ENCODE peak calls at places on chromosomes 12 and 14, in six cellular contexts. I is fibroblast of the aortic adventitia, E is astrocyte of the cerebellum, L is brain microvascular endothelial cell, C is Peyer's patch, A is stomach. Q is an unnamed sample.

GRCh38 chr12:15842106-15842505 is 40.1 kb upstream of the STRAP start:
- DNase-seq in I (peak), E (peak), L (peak), A (no peak), C (no peak), Q (no peak)

GRCh38 chr12:109016978-109017377 is 3.9 kb downstream of the SVOP start:
- DNase-seq in C (no peak), L (no peak), A (no peak), E (no peak), I (no peak), Q (no peak)

GRCh38 chr14:94485944-94486841 is 10.2 kb upstream of the SERPINA9 start:
- DNase-seq in I (peak), E (peak), L (peak), A (peak), C (no peak), Q (peak)

GRCh38 chr12:2540535-2540941 is 254.2 kb upstream of the FKBP4 start:
- DNase-seq in A (no peak), L (no peak), E (no peak), C (no peak), I (no peak), Q (no peak)

GRCh38 chr12:13241833-13242232 is 45.3 kb downstream of the EMP1 start:
- DNase-seq in E (no peak), I (no peak), L (no peak), A (peak), C (no peak), Q (no peak)

GRCh38 chr12:12466157-12466556 is 96.5 kb downstream of the DUSP16 start:
- DNase-seq in A (no peak), L (no peak), I (no peak), C (peak), E (no peak), Q (no peak)

GRCh38 chr12:111462134-111462821 is 56.6 kb downstream of the SH2B3 start:
- DNase-seq in I (peak), L (no peak), C (no peak), A (no peak), E (no peak), Q (peak)

GRCh38 chr12:68231229-68231628 is 5.6 kb upstream of the IL26 start:
- DNase-seq in E (no peak), I (no peak), L (no peak), C (no peak), A (no peak), Q (no peak)

GRCh38 chr14:105641075-105641937 is 114.9 kb downstream of the TMEM121 start:
- DNase-seq in I (no peak), E (no peak), L (no peak), A (no peak), C (no peak), Q (no peak)

GRCh38 chr14:64768401-64769095 is 64.3 kb downstream of the PLEKHG3 start:
- DNase-seq in A (no peak), E (no peak), I (no peak), L (no peak), C (no peak), Q (no peak)

GRCh38 chr12:53867216-53868012 is 71.2 kb upstream of the HOXC13 start:
- DNase-seq in E (no peak), C (no peak), A (no peak), L (no peak), I (no peak), Q (no peak)

GRCh38 chr14:54549862-54550261 is 17.1 kb upstream of the SAMD4A start:
- DNase-seq in I (peak), C (no peak), L (no peak), E (no peak), A (no peak), Q (no peak)

GRCh38 chr14:95123895-95124579 is 33.3 kb downstream of the DICER1 start:
- DNase-seq in C (no peak), A (no peak), I (no peak), E (no peak), L (no peak), Q (no peak)

GRCh38 chr12:65495233-65495632 is 216.8 kb downstream of the MSRB3 start:
- DNase-seq in E (peak), A (no peak), L (peak), I (peak), C (no peak), Q (peak)

GRCh38 chr12:77734489-77734888 is 96.2 kb upstream of the NAV3 start:
- DNase-seq in C (no peak), E (no peak), L (no peak), I (peak), A (no peak), Q (no peak)

GRCh38 chr12:80745851-80746250 is 29.1 kb downstream of the MYF5 start:
- DNase-seq in A (no peak), E (no peak), C (no peak), L (no peak), I (peak), Q (no peak)

GRCh38 chr14:69321601-69322330 is 61.8 kb downstream of the GALNT16 start:
- DNase-seq in E (no peak), A (no peak), C (no peak), I (peak), L (no peak), Q (no peak)

GRCh38 chr12:1044697-1045096 is 53.7 kb downstream of the ERC1 start:
- DNase-seq in C (no peak), I (peak), L (no peak), A (no peak), E (peak), Q (no peak)

GRCh38 chr14:73973497-73973896 is 23.4 kb downstream of the COQ6 start:
- DNase-seq in C (no peak), L (no peak), A (no peak), I (no peak), E (no peak), Q (no peak)

GRCh38 chr12:12736759-12737676 is 19.9 kb downstream of the CDKN1B start:
- DNase-seq in I (peak), L (no peak), C (peak), A (no peak), E (no peak), Q (no peak)

GRCh38 chr14:64196668-64197411 is 97.3 kb downstream of the ESR2 start:
- DNase-seq in E (no peak), A (peak), C (peak), L (peak), I (peak), Q (no peak)

GRCh38 chr12:19412844-19413243 is 26.4 kb upstream of the AEBP2 start:
- DNase-seq in I (peak), C (no peak), E (no peak), A (no peak), L (no peak), Q (no peak)

GRCh38 chr14:105087308-105087962 is 22.2 kb upstream of the GPR132 start:
- DNase-seq in C (peak), L (peak), I (peak), A (peak), E (no peak), Q (no peak)

GRCh38 chr12:58818546-58818945 is 101.8 kb downstream of the LRIG3 start:
- DNase-seq in L (no peak), C (no peak), A (no peak), I (no peak), E (no peak), Q (no peak)

GRCh38 chr14:95227279-95227860 is 70.0 kb upstream of the DICER1 start:
- DNase-seq in L (peak), C (no peak), A (peak), E (peak), I (no peak), Q (no peak)

GRCh38 chr12:122813310-122813713 is 21.9 kb upstream of the HIP1R start:
- DNase-seq in I (no peak), A (no peak), L (no peak), C (peak), E (no peak), Q (no peak)

GRCh38 chr12:129200576-129200975 is 347.3 kb downstream of the GLT1D1 start:
- DNase-seq in I (no peak), L (no peak), A (no peak), C (no peak), E (no peak), Q (no peak)

GRCh38 chr14:60250318-60251035 is 1.5 kb downstream of the PPM1A start:
- DNase-seq in E (no peak), L (no peak), A (no peak), C (no peak), I (peak), Q (no peak)

GRCh38 chr12:48473061-48473460 is 702 bp downstream of the ANP32D start:
- DNase-seq in C (no peak), I (no peak), E (no peak), L (no peak), A (no peak), Q (no peak)

GRCh38 chr12:53972152-53972702 is 699 bp upstream of the HOXC11 start:
- DNase-seq in A (no peak), E (no peak), L (no peak), I (no peak), C (no peak), Q (no peak)

GRCh38 chr12:59808317-59808910 is 212.6 kb downstream of the SLC16A7 start:
- DNase-seq in L (no peak), I (peak), A (no peak), E (peak), C (no peak), Q (no peak)

GRCh38 chr14:34649344-34649743 is 19.4 kb upstream of the SNX6 start:
- DNase-seq in C (no peak), E (peak), A (no peak), I (peak), L (peak), Q (peak)

GRCh38 chr12:105482976-105483375 is 152.5 kb downstream of the C12orf75 start:
- DNase-seq in L (no peak), I (no peak), E (no peak), A (no peak), C (no peak), Q (no peak)

GRCh38 chr12:93192878-93193277 is 184.8 kb upstream of the NUDT4 start:
- DNase-seq in C (no peak), E (no peak), L (no peak), A (no peak), I (no peak), Q (no peak)

GRCh38 chr12:14928946-14929345 is 9.4 kb downstream of the ERP27 start:
- DNase-seq in C (no peak), I (no peak), A (no peak), L (no peak), E (no peak), Q (no peak)

GRCh38 chr14:52112336-52113018 is 43.6 kb upstream of the NID2 start:
- DNase-seq in L (peak), A (no peak), I (peak), E (no peak), C (no peak), Q (no peak)

GRCh38 chr12:27566159-27566558 is 42.2 kb downstream of the PPFIBP1 start:
- DNase-seq in A (no peak), I (no peak), E (no peak), L (no peak), C (no peak), Q (no peak)

GRCh38 chr14:97219356-97220017 is 422.3 kb downstream of the VRK1 start:
- DNase-seq in L (no peak), A (no peak), C (no peak), I (no peak), E (no peak), Q (no peak)

GRCh38 chr12:44000309-44000952 is 164.6 kb downstream of the TMEM117 start:
- DNase-seq in C (no peak), E (no peak), L (peak), A (no peak), I (peak), Q (peak)

GRCh38 chr14:92058006-92058917 is 18.4 kb upstream of the TRIP11 start:
- DNase-seq in C (no peak), L (no peak), E (no peak), I (no peak), A (no peak), Q (no peak)

GRCh38 chr12:6627598-6627997 is 8.2 kb downstream of the LPAR5 start:
- DNase-seq in E (no peak), L (no peak), I (no peak), A (no peak), C (peak), Q (no peak)
- H3K4me3 ChIP-seq in E (no peak), L (no peak), I (no peak), A (peak), C (no peak), Q (no peak)

GRCh38 chr14:86788229-86788628 is 1204.8 kb downstream of the GALC start:
- DNase-seq in I (peak), C (no peak), A (no peak), E (no peak), L (no peak), Q (no peak)

GRCh38 chr14:86794689-86795088 is 1198.3 kb downstream of the GALC start:
- DNase-seq in C (no peak), I (no peak), E (no peak), A (no peak), L (no peak), Q (no peak)

GRCh38 chr14:86796221-86797074 is 1196.5 kb downstream of the GALC start:
- DNase-seq in C (no peak), L (no peak), E (no peak), A (no peak), I (peak), Q (no peak)

GRCh38 chr14:86787782-86788181 is 1205.2 kb downstream of the GALC start:
- DNase-seq in L (no peak), I (peak), E (no peak), A (no peak), C (no peak), Q (no peak)

DNA sequence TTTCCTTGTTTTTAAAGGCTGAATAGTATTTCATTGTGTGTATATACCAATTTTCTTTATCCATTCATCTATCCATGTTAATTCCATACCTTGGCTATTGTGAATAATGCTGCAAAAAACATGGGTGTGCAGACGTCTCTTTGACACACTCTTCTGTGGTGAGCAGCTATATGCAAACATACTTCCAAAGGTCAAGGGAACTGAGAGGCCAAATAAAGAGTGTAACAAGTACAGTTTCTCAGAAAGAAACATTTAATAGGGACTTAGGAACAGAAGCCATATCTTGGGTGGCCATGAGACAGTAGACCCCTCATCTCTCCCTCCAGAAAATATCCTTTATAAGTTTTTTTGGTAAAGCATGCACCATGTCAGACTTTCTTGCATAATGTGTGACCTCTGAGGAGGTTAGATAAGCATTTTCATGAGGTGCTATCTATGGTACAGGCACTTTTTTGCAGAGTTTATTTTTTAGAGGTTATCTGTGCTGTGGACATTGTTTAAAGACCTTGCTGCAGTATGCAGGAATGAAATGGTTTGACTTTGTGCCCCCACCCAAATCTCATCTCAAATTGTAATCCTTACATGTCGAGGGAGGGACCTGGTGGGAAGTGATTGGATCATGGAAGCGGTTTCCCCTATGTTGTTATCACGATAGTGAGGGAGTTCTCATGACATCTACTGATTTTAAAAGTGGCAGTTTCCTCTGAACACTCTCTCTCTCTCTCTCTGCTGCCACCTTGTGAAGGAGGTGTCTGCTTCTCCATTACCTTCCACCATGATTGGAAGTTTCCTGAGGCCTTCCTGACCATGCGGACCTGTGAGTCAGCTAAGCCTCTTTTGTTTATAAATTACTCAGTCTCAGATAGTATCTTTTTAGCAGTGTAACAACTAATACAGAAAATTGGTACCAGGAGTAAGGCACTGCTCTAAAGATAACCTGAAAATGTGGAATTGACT is 1202.3 kb downstream of the GALC start:
- DNase-seq in E (no peak), A (no peak), L (no peak), C (no peak), I (no peak), Q (no peak)
- TF ChIP-seq CTCF in E (no peak), A (no peak), L (no peak), C (no peak), I (no peak), Q (no peak)

DNA sequence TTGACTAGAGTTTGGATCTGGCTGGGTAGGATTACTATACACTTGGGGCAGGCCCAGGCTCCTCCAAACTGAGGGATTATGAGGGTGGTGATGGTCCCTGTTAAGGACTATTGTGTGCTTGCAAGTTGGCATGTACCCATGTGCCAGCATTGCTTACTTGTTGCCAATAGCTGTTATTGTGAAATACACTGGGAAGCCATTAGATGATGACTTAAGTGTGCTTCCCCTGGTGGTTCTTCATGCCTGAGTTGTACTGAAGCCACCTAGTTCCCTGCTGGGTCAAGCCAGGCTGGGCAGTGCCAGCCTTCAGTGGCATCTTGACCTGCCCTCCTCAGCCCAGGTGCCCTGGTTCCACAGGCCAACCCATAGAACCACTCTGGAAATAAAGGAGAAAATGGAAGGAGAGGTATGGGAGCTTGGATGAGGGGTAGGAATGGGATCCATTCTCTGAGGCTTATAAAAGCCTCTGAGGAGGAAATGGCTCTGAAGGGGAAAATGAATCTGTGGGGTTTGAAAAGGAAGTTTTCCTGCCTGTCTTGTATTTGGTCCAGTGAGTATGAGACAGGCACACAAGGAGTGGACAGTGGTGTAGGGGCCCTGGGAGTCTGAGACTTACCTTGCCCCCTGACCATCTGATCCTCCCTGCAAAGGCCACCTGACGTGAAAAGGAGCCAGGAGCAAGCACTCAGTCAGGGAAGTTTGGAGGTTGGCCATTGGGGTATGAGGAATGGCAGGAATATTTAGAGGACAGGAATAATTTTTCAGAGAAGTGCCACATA is 724 bp downstream of the LTB4R start:
- DNase-seq in L (no peak), E (no peak), C (no peak), I (peak), A (no peak), Q (no peak)
- H3K4me3 ChIP-seq in L (no peak), E (no peak), C (peak), I (no peak), A (peak), Q (no peak)

GRCh38 chr14:50260072-50260471 is 28.7 kb upstream of the SOS2 start:
- DNase-seq in C (no peak), A (no peak), L (no peak), E (no peak), I (no peak), Q (no peak)

GRCh38 chr14:50263321-50263720 is 31.9 kb upstream of the SOS2 start:
- DNase-seq in A (no peak), I (no peak), E (no peak), L (no peak), C (no peak), Q (no peak)

GRCh38 chr14:50257728-50258127 is 26.4 kb upstream of the SOS2 start:
- DNase-seq in L (no peak), A (no peak), E (no peak), I (peak), C (no peak), Q (no peak)

GRCh38 chr14:50262865-50263264 is 31.5 kb upstream of the SOS2 start:
- DNase-seq in L (no peak), E (no peak), A (no peak), C (no peak), I (no peak), Q (no peak)

GRCh38 chr14:50260511-50260910 is 29.1 kb upstream of the SOS2 start:
- DNase-seq in A (no peak), E (peak), C (no peak), I (peak), L (peak), Q (peak)
- TF ChIP-seq CTCF in A (no peak), E (peak), C (peak), I (peak), L (peak), Q (peak)

GRCh38 chr12:52147367-52147972 is 44.3 kb downstream of the KRT80 start:
- DNase-seq in C (peak), I (peak), L (peak), E (peak), A (peak), Q (peak)
- H3K4me3 ChIP-seq in C (no peak), I (no peak), L (no peak), E (no peak), A (no peak), Q (no peak)

DNA sequence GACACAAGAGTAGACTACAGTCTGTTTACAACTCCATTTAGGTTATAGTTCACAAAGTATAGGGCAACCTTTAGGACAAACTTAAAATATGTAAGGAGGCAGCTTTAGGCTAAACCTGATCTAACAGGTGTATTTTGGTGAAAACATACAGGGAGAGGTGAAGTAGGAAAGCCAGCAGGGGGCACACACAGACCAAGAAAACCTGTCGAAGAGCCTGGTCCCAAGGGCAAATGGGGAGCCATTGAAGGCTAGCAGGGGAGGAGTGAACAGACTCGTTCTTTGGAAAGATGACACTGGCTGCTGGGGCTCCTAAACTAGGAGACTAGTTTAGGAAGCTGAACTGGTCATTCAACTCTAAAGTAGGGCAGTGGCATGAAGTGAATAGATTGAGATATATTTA is 138.8 kb upstream of the WSCD2 start:
- DNase-seq in L (peak), E (no peak), C (no peak), I (no peak), A (no peak), Q (no peak)
- TF ChIP-seq CTCF in L (peak), E (peak), C (no peak), I (peak), A (no peak), Q (peak)

GRCh38 chr14:101780887-101781239 is 19.4 kb downstream of the PPP2R5C start:
- DNase-seq in I (no peak), E (no peak), L (no peak), C (no peak), A (no peak), Q (no peak)

GRCh38 chr14:101784631-101785030 is 23.1 kb downstream of the PPP2R5C start:
- DNase-seq in E (no peak), C (no peak), I (no peak), L (no peak), A (no peak), Q (no peak)

GRCh38 chr14:101783260-101784016 is 21.9 kb downstream of the PPP2R5C start:
- DNase-seq in A (no peak), E (no peak), C (no peak), L (no peak), I (no peak), Q (no peak)

GRCh38 chr14:101780390-101780789 is 18.9 kb downstream of the PPP2R5C start:
- DNase-seq in C (no peak), A (no peak), E (no peak), I (no peak), L (no peak), Q (no peak)

GRCh38 chr14:101781240-101782061 is 19.9 kb downstream of the PPP2R5C start:
- DNase-seq in C (no peak), I (peak), A (no peak), E (no peak), L (no peak), Q (no peak)
- H3K4me3 ChIP-seq in C (peak), I (peak), A (peak), E (peak), L (peak), Q (peak)